ENCODE peak calls at places on chromosomes 3 and 15, in nine cellular contexts. One of them, this sample, is unnamed.

GRCh38 chr3:72930754-72931153 is 42.9 kb downstream of the GXYLT2 start:
- DNase-seq in GM23338: no peak
- DNase-seq in brain microvascular endothelial cell: no peak
- DNase-seq in CD8-positive, alpha-beta T cell: no peak
- DNase-seq in adrenal gland: no peak
- DNase-seq in SK-N-SH: no peak
- DNase-seq in suprapubic skin: no peak
- DNase-seq in PC-3: no peak
- DNase-seq in right atrium auricular region: no peak
- DNase-seq in this sample: no peak

GRCh38 chr3:70360985-70361384 is 48.5 kb upstream of the MDFIC2 start:
- DNase-seq in adrenal gland: no peak
- DNase-seq in GM23338: no peak
- DNase-seq in SK-N-SH: no peak
- DNase-seq in brain microvascular endothelial cell: peak
- DNase-seq in right atrium auricular region: no peak
- DNase-seq in suprapubic skin: no peak
- DNase-seq in PC-3: peak
- DNase-seq in CD8-positive, alpha-beta T cell: no peak
- DNase-seq in this sample: no peak

GRCh38 chr15:23897576-23897975 is 210.5 kb upstream of the NDN start:
- DNase-seq in adrenal gland: no peak
- DNase-seq in suprapubic skin: no peak
- DNase-seq in SK-N-SH: peak
- DNase-seq in GM23338: peak
- DNase-seq in CD8-positive, alpha-beta T cell: no peak
- DNase-seq in brain microvascular endothelial cell: no peak
- DNase-seq in PC-3: no peak
- DNase-seq in right atrium auricular region: no peak
- DNase-seq in this sample: no peak

GRCh38 chr3:183449391-183449790 is 21.0 kb upstream of the MCF2L2 start:
- DNase-seq in brain microvascular endothelial cell: peak
- DNase-seq in PC-3: no peak
- DNase-seq in GM23338: peak
- DNase-seq in suprapubic skin: no peak
- DNase-seq in SK-N-SH: peak
- DNase-seq in adrenal gland: no peak
- DNase-seq in right atrium auricular region: no peak
- DNase-seq in CD8-positive, alpha-beta T cell: no peak
- DNase-seq in this sample: no peak

GRCh38 chr3:122619040-122619439 is 41.6 kb downstream of the PARP15 start:
- DNase-seq in SK-N-SH: no peak
- DNase-seq in PC-3: peak
- DNase-seq in right atrium auricular region: no peak
- DNase-seq in GM23338: no peak
- DNase-seq in brain microvascular endothelial cell: no peak
- DNase-seq in CD8-positive, alpha-beta T cell: no peak
- DNase-seq in suprapubic skin: no peak
- DNase-seq in adrenal gland: no peak
- DNase-seq in this sample: no peak

GRCh38 chr3:188693435-188693834 is 478.3 kb upstream of the TPRG1 start:
- DNase-seq in right atrium auricular region: no peak
- DNase-seq in GM23338: no peak
- DNase-seq in SK-N-SH: no peak
- DNase-seq in suprapubic skin: no peak
- DNase-seq in CD8-positive, alpha-beta T cell: no peak
- DNase-seq in PC-3: no peak
- DNase-seq in adrenal gland: no peak
- DNase-seq in brain microvascular endothelial cell: no peak
- DNase-seq in this sample: no peak

GRCh38 chr3:86830566-86830965 is 160.4 kb downstream of the VGLL3 start:
- DNase-seq in adrenal gland: no peak
- DNase-seq in PC-3: no peak
- DNase-seq in SK-N-SH: no peak
- DNase-seq in right atrium auricular region: no peak
- DNase-seq in suprapubic skin: no peak
- DNase-seq in brain microvascular endothelial cell: peak
- DNase-seq in GM23338: no peak
- DNase-seq in CD8-positive, alpha-beta T cell: no peak
- DNase-seq in this sample: no peak

GRCh38 chr15:39957481-39957880 is 23.6 kb downstream of the EIF2AK4 start:
- DNase-seq in CD8-positive, alpha-beta T cell: no peak
- DNase-seq in GM23338: peak
- DNase-seq in SK-N-SH: no peak
- DNase-seq in adrenal gland: no peak
- DNase-seq in PC-3: no peak
- DNase-seq in right atrium auricular region: no peak
- DNase-seq in brain microvascular endothelial cell: no peak
- DNase-seq in suprapubic skin: no peak
- DNase-seq in this sample: no peak

GRCh38 chr3:131067983-131068382 is 41.3 kb downstream of the NEK11 start:
- DNase-seq in CD8-positive, alpha-beta T cell: no peak
- DNase-seq in suprapubic skin: no peak
- DNase-seq in GM23338: no peak
- DNase-seq in right atrium auricular region: no peak
- DNase-seq in brain microvascular endothelial cell: no peak
- DNase-seq in PC-3: no peak
- DNase-seq in SK-N-SH: no peak
- DNase-seq in adrenal gland: no peak
- DNase-seq in this sample: no peak

GRCh38 chr15:99076555-99077308 is 28.1 kb upstream of the SYNM start:
- DNase-seq in PC-3: peak
- DNase-seq in right atrium auricular region: no peak
- DNase-seq in suprapubic skin: peak
- DNase-seq in GM23338: peak
- DNase-seq in CD8-positive, alpha-beta T cell: peak
- DNase-seq in adrenal gland: peak
- DNase-seq in SK-N-SH: peak
- DNase-seq in brain microvascular endothelial cell: peak
- DNase-seq in this sample: peak

GRCh38 chr3:65173841-65174240 is 486.0 kb upstream of the ADAMTS9 start:
- DNase-seq in suprapubic skin: no peak
- DNase-seq in right atrium auricular region: no peak
- DNase-seq in brain microvascular endothelial cell: no peak
- DNase-seq in PC-3: no peak
- DNase-seq in SK-N-SH: no peak
- DNase-seq in CD8-positive, alpha-beta T cell: no peak
- DNase-seq in adrenal gland: no peak
- DNase-seq in GM23338: no peak
- DNase-seq in this sample: no peak

GRCh38 chr3:99875573-99875924 is 57.9 kb downstream of the CMSS1 start:
- DNase-seq in PC-3: no peak
- DNase-seq in brain microvascular endothelial cell: peak
- DNase-seq in adrenal gland: no peak
- DNase-seq in right atrium auricular region: no peak
- DNase-seq in CD8-positive, alpha-beta T cell: no peak
- DNase-seq in GM23338: peak
- DNase-seq in suprapubic skin: no peak
- DNase-seq in SK-N-SH: peak
- DNase-seq in this sample: no peak

GRCh38 chr3:79344876-79345871 is 422.6 kb downstream of the ROBO1 start:
- DNase-seq in GM23338: no peak
- DNase-seq in adrenal gland: no peak
- DNase-seq in brain microvascular endothelial cell: no peak
- DNase-seq in SK-N-SH: no peak
- DNase-seq in CD8-positive, alpha-beta T cell: no peak
- DNase-seq in right atrium auricular region: no peak
- DNase-seq in suprapubic skin: no peak
- DNase-seq in PC-3: no peak
- DNase-seq in this sample: no peak

GRCh38 chr3:71681224-71681668 is 44.0 kb downstream of the EIF4E3 start:
- DNase-seq in PC-3: peak
- DNase-seq in CD8-positive, alpha-beta T cell: no peak
- DNase-seq in brain microvascular endothelial cell: peak
- DNase-seq in GM23338: peak
- DNase-seq in adrenal gland: peak
- DNase-seq in suprapubic skin: no peak
- DNase-seq in right atrium auricular region: peak
- DNase-seq in SK-N-SH: no peak
- DNase-seq in this sample: no peak

GRCh38 chr3:57952208-57952631 is 56.0 kb upstream of the FLNB start:
- DNase-seq in brain microvascular endothelial cell: peak
- DNase-seq in right atrium auricular region: peak
- DNase-seq in SK-N-SH: peak
- DNase-seq in CD8-positive, alpha-beta T cell: no peak
- DNase-seq in suprapubic skin: no peak
- DNase-seq in GM23338: peak
- DNase-seq in PC-3: peak
- DNase-seq in adrenal gland: no peak
- DNase-seq in this sample: no peak

GRCh38 chr3:43389388-43390254 is 103.3 kb downstream of the SNRK start:
- DNase-seq in CD8-positive, alpha-beta T cell: peak
- DNase-seq in SK-N-SH: no peak
- DNase-seq in PC-3: peak
- DNase-seq in right atrium auricular region: peak
- DNase-seq in GM23338: no peak
- DNase-seq in brain microvascular endothelial cell: peak
- DNase-seq in suprapubic skin: no peak
- DNase-seq in adrenal gland: no peak
- DNase-seq in this sample: peak

GRCh38 chr3:127114337-127115070 is 78.4 kb upstream of the PRR23E start:
- DNase-seq in right atrium auricular region: no peak
- DNase-seq in CD8-positive, alpha-beta T cell: no peak
- DNase-seq in suprapubic skin: peak
- DNase-seq in SK-N-SH: peak
- DNase-seq in PC-3: no peak
- DNase-seq in GM23338: no peak
- DNase-seq in adrenal gland: no peak
- DNase-seq in brain microvascular endothelial cell: no peak
- DNase-seq in this sample: no peak

GRCh38 chr3:138724433-138724832 is 110.3 kb downstream of the PIK3CB start:
- DNase-seq in CD8-positive, alpha-beta T cell: no peak
- DNase-seq in brain microvascular endothelial cell: no peak
- DNase-seq in GM23338: peak
- DNase-seq in SK-N-SH: no peak
- DNase-seq in PC-3: no peak
- DNase-seq in right atrium auricular region: no peak
- DNase-seq in adrenal gland: no peak
- DNase-seq in suprapubic skin: no peak
- DNase-seq in this sample: no peak

GRCh38 chr3:34386309-34386708 is 587.9 kb downstream of the PDCD6IP start:
- DNase-seq in suprapubic skin: no peak
- DNase-seq in PC-3: no peak
- DNase-seq in SK-N-SH: no peak
- DNase-seq in GM23338: no peak
- DNase-seq in brain microvascular endothelial cell: no peak
- DNase-seq in CD8-positive, alpha-beta T cell: no peak
- DNase-seq in adrenal gland: no peak
- DNase-seq in right atrium auricular region: no peak
- DNase-seq in this sample: no peak

DNA sequence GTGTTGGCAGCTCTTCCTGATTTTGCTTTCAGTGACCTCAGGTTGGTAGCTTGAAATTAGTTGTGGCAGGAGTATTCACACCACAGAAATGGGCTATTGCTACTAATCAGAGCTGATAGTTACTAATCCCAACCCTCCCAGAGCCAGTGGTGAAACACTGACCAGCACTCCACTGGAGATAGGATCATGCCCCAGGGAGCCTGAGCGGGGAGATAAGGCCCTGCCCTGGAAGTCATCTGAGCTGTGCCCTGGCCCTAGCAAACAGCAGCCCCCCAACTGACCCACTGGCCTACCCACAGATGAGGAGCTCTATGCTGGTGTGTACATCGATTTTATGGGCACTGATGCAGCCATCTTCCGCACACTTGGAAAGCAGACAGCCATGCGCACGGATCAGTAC is 9.4 kb upstream of the GNAT1 start:
- DNase-seq in brain microvascular endothelial cell: no peak
- DNase-seq in SK-N-SH: peak
- DNase-seq in PC-3: no peak
- DNase-seq in suprapubic skin: no peak
- DNase-seq in right atrium auricular region: no peak
- DNase-seq in CD8-positive, alpha-beta T cell: no peak
- DNase-seq in GM23338: no peak
- DNase-seq in adrenal gland: no peak
- DNase-seq in this sample: no peak
- H3K27ac ChIP-seq in brain microvascular endothelial cell: no peak
- H3K27ac ChIP-seq in SK-N-SH: no peak
- H3K27ac ChIP-seq in PC-3: no peak
- H3K27ac ChIP-seq in suprapubic skin: no peak
- H3K27ac ChIP-seq in right atrium auricular region: no peak
- H3K27ac ChIP-seq in CD8-positive, alpha-beta T cell: no peak
- H3K27ac ChIP-seq in GM23338: no peak
- H3K27ac ChIP-seq in adrenal gland: no peak
- H3K27ac ChIP-seq in this sample: no peak

DNA sequence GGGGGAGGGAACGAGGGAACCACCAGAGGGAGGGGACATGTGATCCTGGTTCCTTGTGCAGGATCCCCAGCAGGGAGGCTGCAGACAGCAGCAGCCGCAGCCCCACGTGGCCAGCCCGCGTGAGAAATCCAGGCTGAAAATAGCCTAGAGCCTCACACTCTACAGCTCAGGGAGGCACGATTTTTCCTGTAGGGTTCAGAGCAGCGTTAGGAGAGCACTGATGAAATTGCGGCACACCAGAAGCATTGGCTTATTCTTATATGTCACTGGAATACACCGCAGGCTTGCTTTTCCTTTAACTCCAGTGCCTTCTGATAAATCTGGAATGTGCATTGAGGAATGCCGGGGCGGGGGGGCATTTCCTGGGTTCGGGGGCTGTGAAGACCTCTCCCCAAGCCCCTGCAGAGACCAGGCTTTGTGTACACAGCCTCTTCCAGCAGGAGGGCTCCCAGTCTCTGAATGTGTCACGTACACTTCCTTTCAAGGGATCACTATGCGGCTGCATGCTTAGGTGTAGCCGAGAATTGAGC is 193.0 kb downstream of the ATP10A start:
- DNase-seq in right atrium auricular region: peak
- DNase-seq in GM23338: peak
- DNase-seq in PC-3: no peak
- DNase-seq in CD8-positive, alpha-beta T cell: no peak
- DNase-seq in adrenal gland: peak
- DNase-seq in suprapubic skin: no peak
- DNase-seq in SK-N-SH: peak
- DNase-seq in brain microvascular endothelial cell: peak
- DNase-seq in this sample: no peak
- H3K27ac ChIP-seq in right atrium auricular region: peak
- H3K27ac ChIP-seq in GM23338: peak
- H3K27ac ChIP-seq in PC-3: no peak
- H3K27ac ChIP-seq in CD8-positive, alpha-beta T cell: no peak
- H3K27ac ChIP-seq in adrenal gland: no peak
- H3K27ac ChIP-seq in suprapubic skin: peak
- H3K27ac ChIP-seq in SK-N-SH: no peak
- H3K27ac ChIP-seq in brain microvascular endothelial cell: peak
- H3K27ac ChIP-seq in this sample: no peak

GRCh38 chr3:146052046-146052790 is 108.8 kb downstream of the PLOD2 start:
- DNase-seq in adrenal gland: no peak
- DNase-seq in SK-N-SH: no peak
- DNase-seq in CD8-positive, alpha-beta T cell: no peak
- DNase-seq in PC-3: no peak
- DNase-seq in suprapubic skin: no peak
- DNase-seq in brain microvascular endothelial cell: no peak
- DNase-seq in GM23338: no peak
- DNase-seq in right atrium auricular region: no peak
- DNase-seq in this sample: no peak
- H3K27ac ChIP-seq in adrenal gland: no peak
- H3K27ac ChIP-seq in SK-N-SH: no peak
- H3K27ac ChIP-seq in CD8-positive, alpha-beta T cell: no peak
- H3K27ac ChIP-seq in PC-3: no peak
- H3K27ac ChIP-seq in suprapubic skin: no peak
- H3K27ac ChIP-seq in brain microvascular endothelial cell: no peak
- H3K27ac ChIP-seq in GM23338: no peak
- H3K27ac ChIP-seq in right atrium auricular region: no peak
- H3K27ac ChIP-seq in this sample: no peak

GRCh38 chr15:56734013-56734625 is 810 bp upstream of the ZNF280D start:
- DNase-seq in brain microvascular endothelial cell: no peak
- DNase-seq in right atrium auricular region: no peak
- DNase-seq in suprapubic skin: no peak
- DNase-seq in GM23338: peak
- DNase-seq in SK-N-SH: no peak
- DNase-seq in adrenal gland: no peak
- DNase-seq in PC-3: no peak
- DNase-seq in CD8-positive, alpha-beta T cell: no peak
- DNase-seq in this sample: no peak
- H3K27ac ChIP-seq in brain microvascular endothelial cell: no peak
- H3K27ac ChIP-seq in right atrium auricular region: peak
- H3K27ac ChIP-seq in suprapubic skin: peak
- H3K27ac ChIP-seq in GM23338: peak
- H3K27ac ChIP-seq in SK-N-SH: no peak
- H3K27ac ChIP-seq in adrenal gland: peak
- H3K27ac ChIP-seq in PC-3: no peak
- H3K27ac ChIP-seq in CD8-positive, alpha-beta T cell: no peak
- H3K27ac ChIP-seq in this sample: peak